ENCODE peak calls at places on chromosomes 2 and 18, in six cellular contexts. W is testis; G is occipital lobe; P is HT1080; R is activated T-cell treated with anti-CD3 and anti-CD28 coated beads, Interleukin-2, amount 50 U/mL, for 4 hours; B is NCI-H1694. I is an unnamed sample.

GRCh38 chr2:30275256-30275655 is 43.9 kb downstream of the LBH start:
- DNase-seq in B (no peak), P (no peak), G (no peak), W (no peak), R (no peak), I (no peak)

GRCh38 chr18:34222396-34223163 is 2.1 kb downstream of the NOL4 start:
- DNase-seq in P (peak), W (peak), B (no peak), R (no peak), G (peak), I (peak)

GRCh38 chr2:107064750-107065149 is 178.8 kb upstream of the ST6GAL2 start:
- DNase-seq in R (no peak), W (no peak), G (no peak), P (no peak), B (no peak), I (no peak)

GRCh38 chr2:222399038-222399783 is 25.1 kb upstream of the SGPP2 start:
- DNase-seq in G (no peak), W (no peak), B (peak), R (no peak), P (no peak), I (peak)

GRCh38 chr2:135709992-135710391 is 31.7 kb upstream of the UBXN4 start:
- DNase-seq in W (peak), P (peak), B (peak), R (peak), G (peak), I (peak)

GRCh38 chr18:32443356-32443755 is 27.3 kb downstream of the GAREM1 start:
- DNase-seq in B (no peak), P (no peak), R (no peak), W (no peak), G (no peak), I (no peak)

GRCh38 chr2:78351208-78351607 is 674.3 kb upstream of the REG3G start:
- DNase-seq in W (no peak), G (no peak), R (no peak), P (no peak), B (no peak), I (no peak)

GRCh38 chr2:231707625-231708049 is 688 bp upstream of the PTMA start:
- DNase-seq in R (peak), P (no peak), W (no peak), B (peak), G (no peak), I (no peak)

GRCh38 chr2:187964742-187965141 is 326.9 kb upstream of the GULP1 start:
- DNase-seq in P (peak), W (no peak), B (no peak), R (no peak), G (no peak), I (no peak)

GRCh38 chr2:182280128-182280527 is 146.7 kb downstream of the PDE1A start:
- DNase-seq in W (no peak), P (peak), B (no peak), R (no peak), G (no peak), I (peak)

GRCh38 chr2:232901711-232902578 is 31.9 kb downstream of the SNORC start:
- DNase-seq in R (no peak), G (no peak), P (peak), W (no peak), B (no peak), I (no peak)

GRCh38 chr18:74460825-74461224 is 3.7 kb upstream of the DIPK1C start:
- DNase-seq in R (no peak), G (no peak), P (no peak), B (no peak), W (no peak), I (no peak)

GRCh38 chr2:1648241-1649102 is 95.8 kb downstream of the PXDN start:
- DNase-seq in B (no peak), W (no peak), G (no peak), R (no peak), P (no peak), I (no peak)

GRCh38 chr2:157761520-157761919 is 114.6 kb downstream of the ACVR1 start:
- DNase-seq in P (peak), W (no peak), G (no peak), R (no peak), B (no peak), I (no peak)